ENCODE peak calls at places on chromosomes 7 and 10, in four cellular contexts. D is choroid plexus epithelial cell, P is skeletal muscle cell, V is astrocyte of the spinal cord. M is an unnamed sample.

GRCh38 chr7:46283852-46284251 is 362.8 kb upstream of the IGFBP3 start:
- DNase-seq in D (no peak), P (no peak), V (no peak), M (no peak)

GRCh38 chr7:140317597-140317996 is 80.7 kb downstream of the SLC37A3 start:
- DNase-seq in D (no peak), P (no peak), V (no peak), M (no peak)

GRCh38 chr7:66946545-66946944 is 25.5 kb downstream of the TMEM248 start:
- DNase-seq in D (peak), P (no peak), V (no peak), M (no peak)

GRCh38 chr7:122257056-122257455 is 47.5 kb downstream of the FEZF1 start:
- DNase-seq in D (no peak), P (no peak), V (no peak), M (no peak)

GRCh38 chr10:99659868-99660366 is 608 bp downstream of the ENTPD7 start:
- DNase-seq in D (peak), P (no peak), V (no peak), M (no peak)

GRCh38 chr7:81482600-81483186 is 287.2 kb downstream of the HGF start:
- DNase-seq in D (peak), P (no peak), V (peak), M (no peak)

GRCh38 chr10:79047875-79048638 is 20.7 kb upstream of the ZMIZ1 start:
- DNase-seq in D (no peak), P (no peak), V (no peak), M (no peak)

GRCh38 chr10:61929555-61929954 is 28.1 kb downstream of the ARID5B start:
- DNase-seq in D (no peak), P (no peak), V (no peak), M (no peak)

GRCh38 chr10:109978481-109978880 is 29.3 kb upstream of the ADD3 start:
- DNase-seq in D (peak), P (peak), V (peak), M (no peak)

DNA sequence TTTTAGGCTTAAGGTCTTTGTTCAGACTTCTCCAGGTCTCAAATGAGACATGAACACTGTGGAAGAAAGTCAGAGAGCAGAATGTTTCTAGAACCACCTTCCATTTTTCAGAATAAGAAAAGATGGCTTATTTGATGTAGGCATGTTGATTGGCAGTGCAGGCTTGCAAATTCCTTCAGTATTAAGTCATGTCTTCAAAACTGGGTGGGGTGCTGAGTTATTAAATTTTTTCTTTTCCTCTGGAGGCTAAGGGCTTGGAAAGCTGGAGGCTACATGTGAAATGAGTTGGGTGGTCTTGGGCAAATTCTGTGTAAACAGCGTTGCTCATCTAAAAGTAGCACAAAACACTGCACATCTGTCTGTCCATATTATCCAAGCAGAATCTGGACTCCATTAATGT is 62.8 kb downstream of the PRTFDC1 start:
- DNase-seq in D (peak), P (no peak), V (no peak), M (no peak)
- H3K4me3 ChIP-seq in D (no peak), P (no peak), V (no peak), M (no peak)

DNA sequence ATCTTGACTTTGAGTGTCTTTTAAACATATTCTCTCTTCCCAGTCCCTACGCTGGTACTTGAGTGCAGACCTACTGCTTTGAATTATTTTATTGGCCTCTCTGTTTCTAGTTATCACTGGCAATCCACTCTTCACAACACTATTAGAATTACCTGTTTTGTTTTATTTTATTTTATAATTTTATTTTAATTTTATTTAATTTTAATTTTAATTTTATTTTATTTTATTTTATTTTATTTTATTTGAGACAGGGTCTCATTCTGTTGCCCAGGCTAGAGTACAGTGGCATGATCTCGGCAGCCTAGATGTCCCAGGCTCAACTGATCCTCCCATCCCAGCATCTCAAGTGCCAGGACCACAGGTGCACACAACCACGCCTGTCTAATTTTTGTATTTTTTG is 6.8 kb downstream of the STK17A start:
- DNase-seq in D (no peak), P (no peak), V (no peak), M (no peak)
- H3K4me3 ChIP-seq in D (no peak), P (no peak), V (no peak), M (no peak)

DNA sequence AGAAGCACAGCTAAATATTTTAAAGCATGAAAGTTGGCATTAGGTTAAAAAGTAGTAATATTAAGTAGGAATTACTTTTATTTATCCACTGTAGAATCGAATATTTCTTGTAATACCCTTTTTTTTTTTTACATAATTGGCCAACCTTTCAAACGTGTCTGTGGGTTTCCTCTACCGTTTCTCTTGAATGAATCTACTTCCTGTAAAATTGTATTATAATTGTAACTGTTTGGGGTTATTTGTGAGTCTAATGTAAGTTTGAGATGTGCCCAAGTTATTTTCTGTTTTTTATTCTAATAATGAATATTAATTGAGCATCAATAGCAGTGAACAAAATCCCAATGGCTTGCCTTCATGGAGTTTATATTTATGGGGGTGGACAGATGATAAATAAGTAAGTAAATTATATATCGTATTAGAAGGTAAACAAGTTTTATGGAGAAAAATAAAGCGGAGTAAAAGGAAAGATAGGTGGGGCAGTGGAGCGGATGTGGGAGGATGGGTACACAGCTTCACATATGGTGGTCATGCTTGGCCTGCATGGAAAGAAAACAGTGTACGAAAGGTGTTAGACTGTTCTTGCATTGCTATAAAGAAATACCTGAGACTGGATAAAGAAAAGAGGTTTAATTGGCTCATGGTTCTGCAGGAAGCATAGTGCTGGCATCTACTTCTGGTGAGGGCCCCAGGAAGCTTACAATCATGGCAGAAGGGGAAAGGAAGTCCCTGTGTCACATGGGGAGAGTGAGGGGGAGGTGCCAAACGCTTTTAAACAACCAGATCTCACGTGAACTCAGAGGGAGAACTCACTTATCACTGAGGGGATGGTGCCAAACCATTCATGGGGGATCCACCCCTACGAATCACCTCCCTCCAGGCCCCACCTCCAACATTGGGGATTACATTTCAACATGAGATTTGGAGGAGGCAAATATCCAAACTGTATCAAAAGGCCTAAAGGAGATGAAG is 5.4 kb downstream of the TSPAN13 start:
- DNase-seq in D (no peak), P (no peak), V (no peak), M (no peak)
- H3K4me3 ChIP-seq in D (no peak), P (no peak), V (no peak), M (no peak)

GRCh38 chr10:18376650-18377049 is 236.4 kb downstream of the CACNB2 start:
- DNase-seq in D (no peak), P (no peak), V (no peak), M (no peak)
- H3K4me3 ChIP-seq in D (no peak), P (no peak), V (no peak), M (no peak)

GRCh38 chr10:72952901-72953223 is 1.7 kb downstream of the PLA2G12B start:
- DNase-seq in D (no peak), P (no peak), V (no peak), M (no peak)
- H3K4me3 ChIP-seq in D (no peak), P (no peak), V (no peak), M (no peak)

M was measured in kidney epithelial cell.